ENCODE peak calls at places on chromosomes 16 and 17, in seven cellular contexts. S is vagina; D is neuronal stem cell; O is psoas muscle; C is CD8-positive, alpha-beta T cell; B is adrenal gland; K is breast epithelium. Q is an unnamed sample. For H3K4me1, the result is how much of the 10 kb centered on the place peaks cover.

GRCh38 chr16:81516478-81517149 is 72.0 kb downstream of the CMIP start:
- DNase-seq in K (no peak), S (no peak), O (peak), C (no peak), D (no peak), B (no peak), Q (no peak)

GRCh38 chr16:3849751-3850543 is 30.6 kb downstream of the CREBBP start:
- DNase-seq in O (no peak), S (no peak), D (no peak), C (no peak), K (no peak), B (no peak), Q (no peak)

GRCh38 chr16:12186774-12187335 is 210.3 kb downstream of the SNX29 start:
- DNase-seq in S (no peak), D (no peak), C (no peak), B (no peak), O (no peak), K (no peak), Q (no peak)

GRCh38 chr16:19389246-19389645 is 28.4 kb upstream of the TMC5 start:
- DNase-seq in K (peak), O (no peak), S (no peak), B (peak), C (no peak), D (peak), Q (no peak)

GRCh38 chr17:48101012-48101720 is at the start of gene CBX1:
- DNase-seq in C (peak), O (peak), B (peak), S (peak), K (peak), D (peak), Q (peak)

GRCh38 chr17:39236981-39237441 is 11.3 kb upstream of the STAC2 start:
- DNase-seq in O (no peak), D (no peak), K (no peak), B (no peak), S (no peak), C (no peak), Q (no peak)

GRCh38 chr16:19126300-19126699 is 12.5 kb downstream of the ITPRIPL2 start:
- DNase-seq in D (no peak), C (no peak), S (no peak), O (no peak), K (no peak), B (no peak), Q (no peak)

GRCh38 chr17:4940625-4941021 is 555 bp downstream of the RNF167 start:
- DNase-seq in C (peak), B (no peak), D (no peak), K (no peak), O (peak), S (no peak), Q (no peak)

GRCh38 chr16:51359141-51359960 is 208.3 kb upstream of the SALL1 start:
- DNase-seq in S (no peak), K (no peak), D (peak), B (peak), O (peak), C (no peak), Q (no peak)

GRCh38 chr17:12088035-12088434 is 67.4 kb downstream of the MAP2K4 start:
- DNase-seq in D (no peak), B (no peak), O (no peak), S (no peak), K (no peak), C (no peak), Q (no peak)

GRCh38 chr17:77718669-77718961 is 239.9 kb upstream of the TNRC6C start:
- DNase-seq in C (no peak), K (peak), B (no peak), S (peak), D (no peak), O (no peak), Q (peak)

GRCh38 chr16:30902070-30902972 is 5.9 kb downstream of the CTF1 start:
- DNase-seq in C (peak), O (peak), S (no peak), K (peak), B (peak), D (no peak), Q (peak)

GRCh38 chr17:63446981-63447687 is 1.0 kb upstream of the CYB561 start:
- DNase-seq in D (no peak), K (no peak), B (no peak), S (no peak), O (no peak), C (peak), Q (no peak)

GRCh38 chr17:14387036-14387435 is 86.2 kb downstream of the HS3ST3B1 start:
- DNase-seq in D (no peak), O (no peak), C (no peak), K (no peak), B (no peak), S (no peak), Q (no peak)

DNA sequence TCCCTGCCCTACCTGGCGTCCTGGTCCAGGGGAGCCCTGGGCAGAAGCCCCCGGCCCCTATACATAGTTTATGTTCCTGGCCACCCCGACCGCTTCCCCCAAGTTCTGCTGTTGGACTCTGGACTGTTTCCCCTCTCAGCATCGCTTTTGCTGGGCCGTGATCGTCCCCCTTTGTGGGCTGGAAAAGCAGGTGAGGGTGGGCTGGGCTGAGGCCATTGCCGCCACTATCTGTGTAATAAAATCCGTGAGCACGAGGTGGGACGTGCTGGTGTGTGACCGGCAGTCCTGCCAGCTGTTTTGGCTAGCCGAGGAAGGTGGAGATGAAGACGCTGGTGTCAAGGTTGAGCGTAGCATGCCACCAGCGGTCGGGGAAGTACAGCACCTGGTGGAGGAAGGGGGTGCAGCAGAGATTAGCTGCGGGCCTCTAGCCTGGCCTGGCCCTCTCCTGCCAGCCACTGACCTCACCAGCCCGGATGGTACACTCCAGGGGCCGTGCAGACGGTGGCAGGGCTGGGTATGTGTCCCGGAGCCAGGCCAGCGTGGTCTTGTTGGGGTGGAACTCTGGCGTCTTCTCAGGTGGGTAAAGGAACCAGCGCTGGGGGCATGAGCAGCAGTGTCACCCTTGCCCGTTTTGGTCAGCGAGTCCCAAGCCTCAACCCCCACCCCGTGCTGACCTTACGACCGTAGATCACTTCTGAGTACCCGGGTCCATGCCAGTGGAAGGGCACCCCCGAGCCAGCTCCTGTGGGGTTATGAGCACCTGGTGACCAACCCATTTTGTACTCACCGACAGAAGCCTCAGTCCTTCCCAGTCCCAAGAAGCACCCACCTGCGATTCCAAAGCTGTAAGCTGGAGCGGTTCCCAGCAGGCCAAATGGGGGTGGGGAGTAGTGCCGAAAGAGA is 1.4 kb downstream of the JMJD8 start:
- DNase-seq in B (no peak), D (no peak), O (no peak), S (no peak), K (no peak), C (no peak), Q (no peak)
- H3K4me3 ChIP-seq in B (no peak), D (peak), O (peak), S (peak), K (peak), C (no peak), Q (no peak)

GRCh38 chr17:41654134-41654907 is 29.9 kb upstream of the KRT17 start:
- DNase-seq in O (peak), C (no peak), B (no peak), K (peak), S (no peak), D (no peak), Q (no peak)
- H3K4me1 ChIP-seq in O (under half), C (under half), B (under half), K (half or more), S (half or more), D (under half), Q (under half)

GRCh38 chr16:88476817-88477397 is 23.8 kb downstream of the ZFPM1 start:
- DNase-seq in S (no peak), O (no peak), K (no peak), C (no peak), D (no peak), B (no peak), Q (no peak)

GRCh38 chr16:88478889-88479794 is 26.1 kb downstream of the ZFPM1 start:
- DNase-seq in K (no peak), B (no peak), S (no peak), O (no peak), D (no peak), C (no peak), Q (no peak)

GRCh38 chr16:88476203-88476602 is 23.1 kb downstream of the ZFPM1 start:
- DNase-seq in S (no peak), D (no peak), B (no peak), C (no peak), O (no peak), K (no peak), Q (no peak)

GRCh38 chr16:88477631-88478030 is 24.6 kb downstream of the ZFPM1 start:
- DNase-seq in S (no peak), K (no peak), D (no peak), B (no peak), O (no peak), C (no peak), Q (no peak)

GRCh38 chr16:88478115-88478514 is 25.0 kb downstream of the ZFPM1 start:
- DNase-seq in D (no peak), S (no peak), B (no peak), O (no peak), K (no peak), C (peak), Q (no peak)
- H3K27ac ChIP-seq in D (no peak), S (no peak), B (no peak), O (no peak), K (no peak), C (no peak), Q (no peak)

GRCh38 chr16:88640039-88640495 is 1.7 kb downstream of the IL17C start:
- DNase-seq in C (no peak), K (no peak), B (no peak), D (no peak), O (no peak), S (no peak), Q (no peak)

GRCh38 chr16:88636488-88637265 is 1.7 kb upstream of the IL17C start:
- DNase-seq in K (no peak), C (no peak), D (no peak), O (no peak), B (no peak), S (no peak), Q (no peak)

GRCh38 chr16:88637797-88638196 is 575 bp upstream of the IL17C start:
- DNase-seq in C (no peak), D (no peak), S (no peak), B (no peak), K (no peak), O (no peak), Q (no peak)

GRCh38 chr16:88639231-88640038 is 1.1 kb downstream of the IL17C start:
- DNase-seq in D (no peak), K (no peak), C (no peak), O (no peak), S (no peak), B (no peak), Q (no peak)

GRCh38 chr16:88638323-88639230 is at the start of gene IL17C:
- DNase-seq in K (no peak), D (no peak), S (no peak), B (no peak), C (no peak), O (no peak), Q (no peak)
- H3K4me3 ChIP-seq in K (no peak), D (no peak), S (no peak), B (no peak), C (no peak), O (no peak), Q (no peak)

GRCh38 chr17:76445697-76446448 is 7.1 kb downstream of the UBE2O start:
- DNase-seq in B (no peak), S (no peak), K (no peak), C (no peak), O (no peak), D (no peak), Q (no peak)
- H3K4me1 ChIP-seq in B (under half), S (under half), K (under half), C (under half), O (under half), D (under half), Q (half or more)

DNA sequence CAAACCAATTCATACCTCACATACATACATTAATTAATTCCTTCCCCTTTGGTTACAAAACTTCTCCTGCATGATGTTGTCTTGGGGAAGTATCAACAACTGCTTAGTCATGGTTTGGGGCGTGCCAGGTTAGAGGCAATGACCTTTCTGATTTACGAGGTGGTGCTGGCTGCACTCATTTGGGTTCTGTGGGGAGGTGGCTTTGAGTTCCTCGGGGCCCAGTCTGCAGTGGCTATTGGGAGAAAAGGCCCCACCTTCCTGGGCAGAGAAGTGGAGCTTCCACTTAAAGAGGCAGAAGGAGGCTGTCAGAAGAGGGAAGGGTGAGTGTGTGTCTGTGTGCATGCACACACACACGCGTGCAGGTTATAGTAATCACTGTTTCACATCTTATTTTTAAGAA is 10.2 kb upstream of the ETV4 start:
- DNase-seq in S (no peak), C (no peak), D (no peak), B (peak), O (peak), K (no peak), Q (no peak)
- H3K27ac ChIP-seq in S (no peak), C (no peak), D (no peak), B (no peak), O (no peak), K (no peak), Q (no peak)

DNA sequence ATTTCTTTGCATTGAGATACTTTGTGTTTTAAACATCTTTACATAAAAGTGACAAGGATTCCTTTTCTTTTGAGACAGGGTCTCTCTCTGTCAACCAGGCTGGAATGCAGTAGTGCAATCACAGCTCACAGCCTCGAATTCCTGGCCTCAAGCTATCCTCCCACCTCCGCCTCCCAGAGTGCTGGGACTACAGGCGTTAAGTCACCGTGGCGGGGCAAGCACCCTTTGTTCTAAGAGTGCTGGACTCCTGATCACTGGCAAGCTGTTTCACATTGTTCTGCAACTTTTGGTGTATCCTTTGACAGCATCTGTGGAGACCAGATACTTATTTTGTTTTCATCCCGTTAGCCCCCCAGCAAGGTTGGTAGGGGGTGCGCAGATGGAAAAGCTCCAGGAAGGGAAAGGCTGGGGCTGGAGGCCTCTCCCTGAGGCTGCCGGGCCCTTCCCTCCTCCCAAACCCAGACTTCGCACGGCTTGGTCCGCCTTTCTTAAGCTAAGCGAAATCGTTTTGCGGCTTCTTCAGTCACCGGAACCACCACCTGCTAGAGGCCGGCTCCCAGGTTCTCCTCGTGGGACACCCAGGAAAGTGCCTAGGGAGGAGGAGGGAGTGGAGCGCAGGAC is 1.1 kb downstream of the ST6GALNAC2 start:
- DNase-seq in S (no peak), B (no peak), D (peak), O (no peak), C (no peak), K (no peak), Q (no peak)
- H3K4me3 ChIP-seq in S (peak), B (no peak), D (peak), O (peak), C (peak), K (peak), Q (no peak)